ENCODE peak calls at places on chromosomes 12 and 14, in nine cellular contexts. One of them, this sample, is unnamed.

GRCh38 chr12:55937956-55938355 is 7.0 kb downstream of the DGKA start:
- DNase-seq in AG20443: no peak
- DNase-seq in stimulated activated effector memory CD8-positive, alpha-beta T cell treated with anti-CD3 and anti-CD28 coated beads, Interleukin-12 subunit alpha, Interleukin-12 subunit beta, amount 100 ng/mL, for 72 hours: no peak
- DNase-seq in transverse colon: no peak
- DNase-seq in A549: no peak
- DNase-seq in left ventricle myocardium inferior: no peak
- DNase-seq in stimulated activated CD8-positive, alpha-beta memory T cell treated with anti-CD3 and anti-CD28 coated beads, Interleukin-4, amount 100 ng/mL, for 1 hour: no peak
- DNase-seq in GM23248: peak; percentile 56
- DNase-seq in Caco-2: no peak
- DNase-seq in this sample: no peak

GRCh38 chr12:1509703-1510395 is 84.5 kb downstream of the FBXL14 start:
- DNase-seq in A549: no peak
- DNase-seq in stimulated activated effector memory CD8-positive, alpha-beta T cell treated with anti-CD3 and anti-CD28 coated beads, Interleukin-12 subunit alpha, Interleukin-12 subunit beta, amount 100 ng/mL, for 72 hours: no peak
- DNase-seq in GM23248: no peak
- DNase-seq in left ventricle myocardium inferior: no peak
- DNase-seq in stimulated activated CD8-positive, alpha-beta memory T cell treated with anti-CD3 and anti-CD28 coated beads, Interleukin-4, amount 100 ng/mL, for 1 hour: no peak
- DNase-seq in AG20443: no peak
- DNase-seq in transverse colon: no peak
- DNase-seq in Caco-2: no peak
- DNase-seq in this sample: no peak

GRCh38 chr14:92670967-92671366 is 77.5 kb downstream of the LGMN start:
- DNase-seq in stimulated activated effector memory CD8-positive, alpha-beta T cell treated with anti-CD3 and anti-CD28 coated beads, Interleukin-12 subunit alpha, Interleukin-12 subunit beta, amount 100 ng/mL, for 72 hours: no peak
- DNase-seq in GM23248: peak; percentile 77
- DNase-seq in left ventricle myocardium inferior: no peak
- DNase-seq in stimulated activated CD8-positive, alpha-beta memory T cell treated with anti-CD3 and anti-CD28 coated beads, Interleukin-4, amount 100 ng/mL, for 1 hour: no peak
- DNase-seq in A549: no peak
- DNase-seq in AG20443: peak; percentile 52
- DNase-seq in Caco-2: no peak
- DNase-seq in transverse colon: no peak
- DNase-seq in this sample: no peak

GRCh38 chr14:104818714-104819161 is 17.8 kb downstream of the ZBTB42 start:
- DNase-seq in A549: no peak
- DNase-seq in AG20443: no peak
- DNase-seq in stimulated activated CD8-positive, alpha-beta memory T cell treated with anti-CD3 and anti-CD28 coated beads, Interleukin-4, amount 100 ng/mL, for 1 hour: no peak
- DNase-seq in Caco-2: no peak
- DNase-seq in transverse colon: no peak
- DNase-seq in left ventricle myocardium inferior: no peak
- DNase-seq in GM23248: no peak
- DNase-seq in stimulated activated effector memory CD8-positive, alpha-beta T cell treated with anti-CD3 and anti-CD28 coated beads, Interleukin-12 subunit alpha, Interleukin-12 subunit beta, amount 100 ng/mL, for 72 hours: no peak
- DNase-seq in this sample: no peak

GRCh38 chr14:22070119-22070982 is 396.7 kb upstream of the OR4E1 start:
- DNase-seq in A549: no peak
- DNase-seq in stimulated activated effector memory CD8-positive, alpha-beta T cell treated with anti-CD3 and anti-CD28 coated beads, Interleukin-12 subunit alpha, Interleukin-12 subunit beta, amount 100 ng/mL, for 72 hours: peak; percentile 9
- DNase-seq in Caco-2: no peak
- DNase-seq in AG20443: no peak
- DNase-seq in left ventricle myocardium inferior: peak; percentile 46
- DNase-seq in stimulated activated CD8-positive, alpha-beta memory T cell treated with anti-CD3 and anti-CD28 coated beads, Interleukin-4, amount 100 ng/mL, for 1 hour: peak; percentile 25
- DNase-seq in GM23248: peak; percentile 4
- DNase-seq in transverse colon: peak; percentile 31
- DNase-seq in this sample: no peak

GRCh38 chr12:66803972-66804371 is 125.1 kb upstream of the GRIP1 start:
- DNase-seq in AG20443: no peak
- DNase-seq in stimulated activated CD8-positive, alpha-beta memory T cell treated with anti-CD3 and anti-CD28 coated beads, Interleukin-4, amount 100 ng/mL, for 1 hour: no peak
- DNase-seq in Caco-2: no peak
- DNase-seq in transverse colon: no peak
- DNase-seq in stimulated activated effector memory CD8-positive, alpha-beta T cell treated with anti-CD3 and anti-CD28 coated beads, Interleukin-12 subunit alpha, Interleukin-12 subunit beta, amount 100 ng/mL, for 72 hours: no peak
- DNase-seq in GM23248: peak; percentile 14
- DNase-seq in A549: no peak
- DNase-seq in left ventricle myocardium inferior: no peak
- DNase-seq in this sample: no peak

GRCh38 chr14:50447491-50447890 is 50.8 kb upstream of the CDKL1 start:
- DNase-seq in left ventricle myocardium inferior: no peak
- DNase-seq in Caco-2: no peak
- DNase-seq in GM23248: peak; percentile 30
- DNase-seq in A549: no peak
- DNase-seq in stimulated activated effector memory CD8-positive, alpha-beta T cell treated with anti-CD3 and anti-CD28 coated beads, Interleukin-12 subunit alpha, Interleukin-12 subunit beta, amount 100 ng/mL, for 72 hours: no peak
- DNase-seq in AG20443: no peak
- DNase-seq in stimulated activated CD8-positive, alpha-beta memory T cell treated with anti-CD3 and anti-CD28 coated beads, Interleukin-4, amount 100 ng/mL, for 1 hour: no peak
- DNase-seq in transverse colon: no peak
- DNase-seq in this sample: no peak

GRCh38 chr14:44914849-44915248 is 46.9 kb downstream of the KLHL28 start:
- DNase-seq in AG20443: peak; percentile 34
- DNase-seq in transverse colon: no peak
- DNase-seq in stimulated activated effector memory CD8-positive, alpha-beta T cell treated with anti-CD3 and anti-CD28 coated beads, Interleukin-12 subunit alpha, Interleukin-12 subunit beta, amount 100 ng/mL, for 72 hours: no peak
- DNase-seq in left ventricle myocardium inferior: no peak
- DNase-seq in stimulated activated CD8-positive, alpha-beta memory T cell treated with anti-CD3 and anti-CD28 coated beads, Interleukin-4, amount 100 ng/mL, for 1 hour: no peak
- DNase-seq in A549: no peak
- DNase-seq in GM23248: peak; percentile 38
- DNase-seq in Caco-2: no peak
- DNase-seq in this sample: no peak

GRCh38 chr12:127528576-127528975 is 738.4 kb upstream of the TMEM132C start:
- DNase-seq in AG20443: no peak
- DNase-seq in transverse colon: no peak
- DNase-seq in Caco-2: no peak
- DNase-seq in stimulated activated CD8-positive, alpha-beta memory T cell treated with anti-CD3 and anti-CD28 coated beads, Interleukin-4, amount 100 ng/mL, for 1 hour: no peak
- DNase-seq in GM23248: no peak
- DNase-seq in left ventricle myocardium inferior: no peak
- DNase-seq in A549: no peak
- DNase-seq in stimulated activated effector memory CD8-positive, alpha-beta T cell treated with anti-CD3 and anti-CD28 coated beads, Interleukin-12 subunit alpha, Interleukin-12 subunit beta, amount 100 ng/mL, for 72 hours: no peak
- DNase-seq in this sample: no peak

GRCh38 chr14:85233756-85234545 is 296.0 kb upstream of the FLRT2 start:
- DNase-seq in AG20443: peak; percentile 16
- DNase-seq in Caco-2: no peak
- DNase-seq in stimulated activated effector memory CD8-positive, alpha-beta T cell treated with anti-CD3 and anti-CD28 coated beads, Interleukin-12 subunit alpha, Interleukin-12 subunit beta, amount 100 ng/mL, for 72 hours: no peak
- DNase-seq in transverse colon: no peak
- DNase-seq in GM23248: peak; percentile 87
- DNase-seq in A549: peak; percentile 46
- DNase-seq in left ventricle myocardium inferior: no peak
- DNase-seq in stimulated activated CD8-positive, alpha-beta memory T cell treated with anti-CD3 and anti-CD28 coated beads, Interleukin-4, amount 100 ng/mL, for 1 hour: no peak
- DNase-seq in this sample: no peak

GRCh38 chr12:3315201-3315661 is 175.8 kb upstream of the PRMT8 start:
- DNase-seq in stimulated activated effector memory CD8-positive, alpha-beta T cell treated with anti-CD3 and anti-CD28 coated beads, Interleukin-12 subunit alpha, Interleukin-12 subunit beta, amount 100 ng/mL, for 72 hours: no peak
- DNase-seq in transverse colon: peak; percentile 26
- DNase-seq in stimulated activated CD8-positive, alpha-beta memory T cell treated with anti-CD3 and anti-CD28 coated beads, Interleukin-4, amount 100 ng/mL, for 1 hour: no peak
- DNase-seq in left ventricle myocardium inferior: peak; percentile 76
- DNase-seq in AG20443: no peak
- DNase-seq in A549: no peak
- DNase-seq in Caco-2: peak; percentile 82
- DNase-seq in GM23248: peak; percentile 24
- DNase-seq in this sample: no peak

GRCh38 chr12:44523828-44524227 is 352.3 kb downstream of the NELL2 start:
- DNase-seq in Caco-2: no peak
- DNase-seq in AG20443: no peak
- DNase-seq in GM23248: no peak
- DNase-seq in stimulated activated effector memory CD8-positive, alpha-beta T cell treated with anti-CD3 and anti-CD28 coated beads, Interleukin-12 subunit alpha, Interleukin-12 subunit beta, amount 100 ng/mL, for 72 hours: no peak
- DNase-seq in stimulated activated CD8-positive, alpha-beta memory T cell treated with anti-CD3 and anti-CD28 coated beads, Interleukin-4, amount 100 ng/mL, for 1 hour: no peak
- DNase-seq in left ventricle myocardium inferior: no peak
- DNase-seq in transverse colon: no peak
- DNase-seq in A549: no peak
- DNase-seq in this sample: no peak

GRCh38 chr12:76236640-76237039 is 111.6 kb downstream of the BBS10 start:
- DNase-seq in left ventricle myocardium inferior: no peak
- DNase-seq in stimulated activated effector memory CD8-positive, alpha-beta T cell treated with anti-CD3 and anti-CD28 coated beads, Interleukin-12 subunit alpha, Interleukin-12 subunit beta, amount 100 ng/mL, for 72 hours: no peak
- DNase-seq in A549: peak; percentile 53
- DNase-seq in AG20443: no peak
- DNase-seq in GM23248: peak; percentile 41
- DNase-seq in Caco-2: no peak
- DNase-seq in transverse colon: no peak
- DNase-seq in stimulated activated CD8-positive, alpha-beta memory T cell treated with anti-CD3 and anti-CD28 coated beads, Interleukin-4, amount 100 ng/mL, for 1 hour: no peak
- DNase-seq in this sample: no peak

GRCh38 chr14:101102875-101103274 is 199.4 kb upstream of the RTL1 start:
- DNase-seq in Caco-2: peak; percentile 17
- DNase-seq in stimulated activated CD8-positive, alpha-beta memory T cell treated with anti-CD3 and anti-CD28 coated beads, Interleukin-4, amount 100 ng/mL, for 1 hour: no peak
- DNase-seq in A549: no peak
- DNase-seq in AG20443: peak; percentile 22
- DNase-seq in GM23248: no peak
- DNase-seq in transverse colon: no peak
- DNase-seq in left ventricle myocardium inferior: no peak
- DNase-seq in stimulated activated effector memory CD8-positive, alpha-beta T cell treated with anti-CD3 and anti-CD28 coated beads, Interleukin-12 subunit alpha, Interleukin-12 subunit beta, amount 100 ng/mL, for 72 hours: no peak
- DNase-seq in this sample: no peak

GRCh38 chr12:84950971-84951546 is 38.5 kb upstream of the SLC6A15 start:
- DNase-seq in transverse colon: no peak
- DNase-seq in stimulated activated effector memory CD8-positive, alpha-beta T cell treated with anti-CD3 and anti-CD28 coated beads, Interleukin-12 subunit alpha, Interleukin-12 subunit beta, amount 100 ng/mL, for 72 hours: no peak
- DNase-seq in GM23248: no peak
- DNase-seq in stimulated activated CD8-positive, alpha-beta memory T cell treated with anti-CD3 and anti-CD28 coated beads, Interleukin-4, amount 100 ng/mL, for 1 hour: no peak
- DNase-seq in left ventricle myocardium inferior: no peak
- DNase-seq in Caco-2: no peak
- DNase-seq in A549: no peak
- DNase-seq in AG20443: no peak
- DNase-seq in this sample: no peak

GRCh38 chr12:52244615-52244994 is 11.6 kb downstream of the KRT7 start:
- DNase-seq in AG20443: peak; percentile 40
- DNase-seq in left ventricle myocardium inferior: no peak
- DNase-seq in GM23248: no peak
- DNase-seq in transverse colon: no peak
- DNase-seq in stimulated activated effector memory CD8-positive, alpha-beta T cell treated with anti-CD3 and anti-CD28 coated beads, Interleukin-12 subunit alpha, Interleukin-12 subunit beta, amount 100 ng/mL, for 72 hours: no peak
- DNase-seq in A549: no peak
- DNase-seq in stimulated activated CD8-positive, alpha-beta memory T cell treated with anti-CD3 and anti-CD28 coated beads, Interleukin-4, amount 100 ng/mL, for 1 hour: no peak
- DNase-seq in Caco-2: no peak
- DNase-seq in this sample: no peak

GRCh38 chr14:68124885-68125731 is 305.5 kb downstream of the RAD51B start:
- DNase-seq in Caco-2: no peak
- DNase-seq in stimulated activated effector memory CD8-positive, alpha-beta T cell treated with anti-CD3 and anti-CD28 coated beads, Interleukin-12 subunit alpha, Interleukin-12 subunit beta, amount 100 ng/mL, for 72 hours: no peak
- DNase-seq in AG20443: peak; percentile 67
- DNase-seq in stimulated activated CD8-positive, alpha-beta memory T cell treated with anti-CD3 and anti-CD28 coated beads, Interleukin-4, amount 100 ng/mL, for 1 hour: no peak
- DNase-seq in A549: peak; percentile 51
- DNase-seq in transverse colon: no peak
- DNase-seq in left ventricle myocardium inferior: no peak
- DNase-seq in GM23248: peak; percentile 88
- DNase-seq in this sample: no peak

GRCh38 chr12:30988887-30989286 is 62.3 kb downstream of the TSPAN11 start:
- DNase-seq in GM23248: no peak
- DNase-seq in stimulated activated effector memory CD8-positive, alpha-beta T cell treated with anti-CD3 and anti-CD28 coated beads, Interleukin-12 subunit alpha, Interleukin-12 subunit beta, amount 100 ng/mL, for 72 hours: no peak
- DNase-seq in left ventricle myocardium inferior: no peak
- DNase-seq in A549: no peak
- DNase-seq in stimulated activated CD8-positive, alpha-beta memory T cell treated with anti-CD3 and anti-CD28 coated beads, Interleukin-4, amount 100 ng/mL, for 1 hour: no peak
- DNase-seq in transverse colon: peak; percentile 27
- DNase-seq in Caco-2: no peak
- DNase-seq in AG20443: no peak
- DNase-seq in this sample: no peak

GRCh38 chr12:53065975-53066593 is 13.1 kb downstream of the SPRYD3 start:
- DNase-seq in stimulated activated effector memory CD8-positive, alpha-beta T cell treated with anti-CD3 and anti-CD28 coated beads, Interleukin-12 subunit alpha, Interleukin-12 subunit beta, amount 100 ng/mL, for 72 hours: peak; percentile 60
- DNase-seq in left ventricle myocardium inferior: peak; percentile 81
- DNase-seq in A549: peak; percentile 96
- DNase-seq in GM23248: peak; percentile 89
- DNase-seq in transverse colon: peak; percentile 83
- DNase-seq in stimulated activated CD8-positive, alpha-beta memory T cell treated with anti-CD3 and anti-CD28 coated beads, Interleukin-4, amount 100 ng/mL, for 1 hour: peak; percentile 45
- DNase-seq in AG20443: peak; percentile 92
- DNase-seq in Caco-2: peak; percentile 79
- DNase-seq in this sample: peak; percentile 78

GRCh38 chr12:79266511-79267129 is 402.0 kb downstream of the SYT1 start:
- DNase-seq in stimulated activated effector memory CD8-positive, alpha-beta T cell treated with anti-CD3 and anti-CD28 coated beads, Interleukin-12 subunit alpha, Interleukin-12 subunit beta, amount 100 ng/mL, for 72 hours: no peak
- DNase-seq in stimulated activated CD8-positive, alpha-beta memory T cell treated with anti-CD3 and anti-CD28 coated beads, Interleukin-4, amount 100 ng/mL, for 1 hour: no peak
- DNase-seq in left ventricle myocardium inferior: no peak
- DNase-seq in A549: no peak
- DNase-seq in AG20443: no peak
- DNase-seq in Caco-2: no peak
- DNase-seq in transverse colon: no peak
- DNase-seq in GM23248: no peak
- DNase-seq in this sample: no peak

GRCh38 chr14:103091041-103091882 is 3.3 kb upstream of the EXOC3L4 start:
- DNase-seq in left ventricle myocardium inferior: peak; percentile 64
- DNase-seq in AG20443: peak; percentile 85
- DNase-seq in GM23248: peak; percentile 62
- DNase-seq in transverse colon: peak; percentile 85
- DNase-seq in stimulated activated effector memory CD8-positive, alpha-beta T cell treated with anti-CD3 and anti-CD28 coated beads, Interleukin-12 subunit alpha, Interleukin-12 subunit beta, amount 100 ng/mL, for 72 hours: peak; percentile 60
- DNase-seq in Caco-2: no peak
- DNase-seq in stimulated activated CD8-positive, alpha-beta memory T cell treated with anti-CD3 and anti-CD28 coated beads, Interleukin-4, amount 100 ng/mL, for 1 hour: peak; percentile 64
- DNase-seq in A549: peak; percentile 88
- DNase-seq in this sample: peak; percentile 76

GRCh38 chr12:5590316-5590715 is 158.4 kb downstream of the NTF3 start:
- DNase-seq in GM23248: no peak
- DNase-seq in stimulated activated CD8-positive, alpha-beta memory T cell treated with anti-CD3 and anti-CD28 coated beads, Interleukin-4, amount 100 ng/mL, for 1 hour: no peak
- DNase-seq in left ventricle myocardium inferior: no peak
- DNase-seq in transverse colon: no peak
- DNase-seq in AG20443: no peak
- DNase-seq in A549: no peak
- DNase-seq in Caco-2: no peak
- DNase-seq in stimulated activated effector memory CD8-positive, alpha-beta T cell treated with anti-CD3 and anti-CD28 coated beads, Interleukin-12 subunit alpha, Interleukin-12 subunit beta, amount 100 ng/mL, for 72 hours: no peak
- DNase-seq in this sample: no peak

GRCh38 chr14:101083564-101084435 is 180.3 kb upstream of the RTL1 start:
- DNase-seq in stimulated activated effector memory CD8-positive, alpha-beta T cell treated with anti-CD3 and anti-CD28 coated beads, Interleukin-12 subunit alpha, Interleukin-12 subunit beta, amount 100 ng/mL, for 72 hours: no peak
- DNase-seq in AG20443: peak; percentile 5
- DNase-seq in GM23248: peak; percentile 29
- DNase-seq in left ventricle myocardium inferior: no peak
- DNase-seq in transverse colon: peak; percentile 8
- DNase-seq in A549: no peak
- DNase-seq in stimulated activated CD8-positive, alpha-beta memory T cell treated with anti-CD3 and anti-CD28 coated beads, Interleukin-4, amount 100 ng/mL, for 1 hour: no peak
- DNase-seq in Caco-2: no peak
- DNase-seq in this sample: peak; percentile 28

GRCh38 chr12:53208877-53209463 is 1.9 kb upstream of the ITGB7 start:
- DNase-seq in A549: no peak
- DNase-seq in AG20443: no peak
- DNase-seq in stimulated activated CD8-positive, alpha-beta memory T cell treated with anti-CD3 and anti-CD28 coated beads, Interleukin-4, amount 100 ng/mL, for 1 hour: no peak
- DNase-seq in Caco-2: no peak
- DNase-seq in GM23248: no peak
- DNase-seq in transverse colon: no peak
- DNase-seq in stimulated activated effector memory CD8-positive, alpha-beta T cell treated with anti-CD3 and anti-CD28 coated beads, Interleukin-12 subunit alpha, Interleukin-12 subunit beta, amount 100 ng/mL, for 72 hours: no peak
- DNase-seq in left ventricle myocardium inferior: no peak
- DNase-seq in this sample: no peak

GRCh38 chr14:65352964-65353530 is 59.5 kb upstream of the FUT8 start:
- DNase-seq in GM23248: peak; percentile 54
- DNase-seq in transverse colon: peak; percentile 40
- DNase-seq in Caco-2: no peak
- DNase-seq in left ventricle myocardium inferior: no peak
- DNase-seq in stimulated activated CD8-positive, alpha-beta memory T cell treated with anti-CD3 and anti-CD28 coated beads, Interleukin-4, amount 100 ng/mL, for 1 hour: no peak
- DNase-seq in A549: peak; percentile 47
- DNase-seq in stimulated activated effector memory CD8-positive, alpha-beta T cell treated with anti-CD3 and anti-CD28 coated beads, Interleukin-12 subunit alpha, Interleukin-12 subunit beta, amount 100 ng/mL, for 72 hours: no peak
- DNase-seq in AG20443: no peak
- DNase-seq in this sample: no peak

GRCh38 chr12:38775457-38775856 is 129.9 kb downstream of the CPNE8 start:
- DNase-seq in transverse colon: no peak
- DNase-seq in stimulated activated effector memory CD8-positive, alpha-beta T cell treated with anti-CD3 and anti-CD28 coated beads, Interleukin-12 subunit alpha, Interleukin-12 subunit beta, amount 100 ng/mL, for 72 hours: no peak
- DNase-seq in AG20443: no peak
- DNase-seq in left ventricle myocardium inferior: no peak
- DNase-seq in A549: no peak
- DNase-seq in GM23248: no peak
- DNase-seq in stimulated activated CD8-positive, alpha-beta memory T cell treated with anti-CD3 and anti-CD28 coated beads, Interleukin-4, amount 100 ng/mL, for 1 hour: no peak
- DNase-seq in Caco-2: no peak
- DNase-seq in this sample: no peak

GRCh38 chr12:90290980-90291975 is 582.6 kb upstream of the ATP2B1 start:
- DNase-seq in A549: no peak
- DNase-seq in stimulated activated CD8-positive, alpha-beta memory T cell treated with anti-CD3 and anti-CD28 coated beads, Interleukin-4, amount 100 ng/mL, for 1 hour: no peak
- DNase-seq in left ventricle myocardium inferior: no peak
- DNase-seq in Caco-2: no peak
- DNase-seq in stimulated activated effector memory CD8-positive, alpha-beta T cell treated with anti-CD3 and anti-CD28 coated beads, Interleukin-12 subunit alpha, Interleukin-12 subunit beta, amount 100 ng/mL, for 72 hours: no peak
- DNase-seq in transverse colon: no peak
- DNase-seq in GM23248: no peak
- DNase-seq in AG20443: no peak
- DNase-seq in this sample: no peak